ENCODE peak calls at places on chromosome 2, in five cellular contexts. Z, S, M, P and B are unnamed samples.

GRCh38 chr2:72148391-72148974 is 821 bp upstream of the CYP26B1 start:
- DNase-seq in M (peak), P (no peak), Z (peak), S (no peak), B (peak)

GRCh38 chr2:49770919-49771318 is 616.6 kb upstream of the FSHR start:
- DNase-seq in P (peak), M (no peak), Z (no peak), S (no peak), B (no peak)

GRCh38 chr2:31333527-31334183 is 80.9 kb downstream of the XDH start:
- DNase-seq in M (peak), P (peak), Z (peak), S (peak), B (peak)

GRCh38 chr2:240086563-240086962 is 33.2 kb upstream of the OR6B3 start:
- DNase-seq in S (no peak), M (no peak), P (no peak), Z (no peak), B (no peak)

GRCh38 chr2:39571197-39571731 is 94.5 kb upstream of the TMEM178A start:
- DNase-seq in M (no peak), S (no peak), P (peak), Z (no peak), B (no peak)

GRCh38 chr2:109305494-109306187 is 176.6 kb downstream of the SH3RF3 start:
- DNase-seq in Z (no peak), P (no peak), M (no peak), S (no peak), B (no peak)

GRCh38 chr2:120722603-120723421 is 12.9 kb upstream of the GLI2 start:
- DNase-seq in P (peak), S (no peak), M (no peak), Z (no peak), B (no peak)

GRCh38 chr2:47028846-47029560 is 113.4 kb upstream of the MCFD2 start:
- DNase-seq in P (no peak), M (no peak), S (no peak), Z (no peak), B (no peak)

GRCh38 chr2:240421396-240421795 is 14.1 kb upstream of the GPC1 start:
- DNase-seq in Z (no peak), M (no peak), S (peak), P (no peak), B (no peak)

GRCh38 chr2:20935168-20935567 is 108.7 kb downstream of the APOB start:
- DNase-seq in S (no peak), M (no peak), P (no peak), Z (no peak), B (no peak)

GRCh38 chr2:74043345-74044329 is 58.9 kb downstream of the TET3 start:
- DNase-seq in Z (no peak), M (no peak), S (no peak), P (no peak), B (no peak)

GRCh38 chr2:156896294-156896693 is 361.2 kb upstream of the GALNT5 start:
- DNase-seq in P (peak), Z (no peak), M (peak), S (no peak), B (peak)

GRCh38 chr2:39469807-39470206 is 32.7 kb upstream of the MAP4K3 start:
- DNase-seq in P (peak), M (peak), S (no peak), Z (no peak), B (peak)

GRCh38 chr2:455046-455705 is 167.3 kb upstream of the ALKAL2 start:
- DNase-seq in Z (no peak), P (no peak), M (no peak), S (no peak), B (no peak)

GRCh38 chr2:226661789-226662545 is 137.7 kb downstream of the IRS1 start:
- DNase-seq in S (no peak), P (peak), M (no peak), Z (no peak), B (no peak)

GRCh38 chr2:120886967-120887672 is 151.5 kb downstream of the GLI2 start:
- DNase-seq in Z (no peak), M (no peak), P (peak), S (no peak), B (no peak)

GRCh38 chr2:67503066-67503795 is 106.1 kb downstream of the ETAA1 start:
- DNase-seq in M (no peak), Z (no peak), S (no peak), P (peak), B (no peak)

GRCh38 chr2:86033751-86034680 is 71.7 kb downstream of the POLR1A start:
- DNase-seq in S (no peak), Z (no peak), P (no peak), M (no peak), B (no peak)

GRCh38 chr2:190791347-190791982 is 89.2 kb upstream of the GLS start:
- DNase-seq in M (no peak), P (peak), S (peak), Z (peak), B (no peak)

GRCh38 chr2:196653843-196654242 is 14.3 kb downstream of the CCDC150 start:
- DNase-seq in S (no peak), Z (no peak), M (no peak), P (no peak), B (no peak)

GRCh38 chr2:168469281-168469988 is 13.4 kb downstream of the CERS6 start:
- DNase-seq in S (no peak), Z (no peak), M (peak), P (no peak), B (no peak)

GRCh38 chr2:27799646-27800010 is 28.1 kb downstream of the MRPL33 start:
- DNase-seq in Z (no peak), M (no peak), P (no peak), S (no peak), B (no peak)

GRCh38 chr2:64666810-64667438 is 13.2 kb upstream of the SERTAD2 start:
- DNase-seq in Z (no peak), P (no peak), M (peak), S (no peak), B (no peak)

GRCh38 chr2:23673830-23674679 is 252.9 kb downstream of the ATAD2B start:
- DNase-seq in P (no peak), Z (no peak), S (no peak), M (peak), B (no peak)

GRCh38 chr2:143936758-143937562 is 583.0 kb downstream of the ZEB2 start:
- DNase-seq in S (no peak), M (no peak), P (peak), Z (no peak), B (peak)

GRCh38 chr2:169129703-169130243 is 60.4 kb downstream of the DHRS9 start:
- DNase-seq in S (no peak), Z (no peak), P (no peak), M (no peak), B (no peak)

GRCh38 chr2:191976436-191976835 is 129.5 kb upstream of the CAVIN2 start:
- DNase-seq in Z (no peak), S (no peak), M (no peak), P (peak), B (no peak)

GRCh38 chr2:199646439-199646838 is 188.7 kb upstream of the SATB2 start:
- DNase-seq in M (no peak), P (no peak), Z (no peak), S (no peak), B (peak)

GRCh38 chr2:165872101-165872791 is 78.2 kb upstream of the GALNT3 start:
- DNase-seq in S (no peak), M (no peak), Z (no peak), P (peak), B (no peak)

DNA sequence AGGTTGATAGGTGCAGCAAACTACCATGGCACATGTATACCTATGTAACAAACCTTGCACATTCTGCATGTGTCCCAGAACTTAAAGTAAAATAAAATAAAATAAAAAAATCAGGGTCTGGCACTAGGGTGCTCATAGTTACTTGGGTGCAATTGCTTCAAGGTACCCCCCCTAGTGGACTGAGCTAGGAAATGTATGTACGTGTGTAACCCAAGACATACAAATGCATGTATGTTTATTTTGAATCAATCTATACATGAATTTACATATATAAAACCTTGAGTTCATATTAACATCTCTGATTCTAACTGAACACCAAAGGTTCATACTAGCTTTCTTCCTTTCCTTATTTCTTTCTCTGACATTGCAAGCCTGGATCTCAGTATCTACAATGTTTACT is 51.5 kb downstream of the USP37 start:
- DNase-seq in P (peak), Z (no peak), M (no peak), S (no peak), B (no peak)
- TF ChIP-seq CTCF in P (peak), Z (no peak), M (peak), S (no peak), B (peak)

GRCh38 chr2:147471126-147471525 is 373.7 kb upstream of the ACVR2A start:
- DNase-seq in Z (no peak), S (no peak), P (no peak), M (no peak), B (no peak)

GRCh38 chr2:147469471-147469870 is 375.4 kb upstream of the ACVR2A start:
- DNase-seq in S (no peak), Z (no peak), P (no peak), M (no peak), B (no peak)

GRCh38 chr2:147468349-147468748 is 376.5 kb upstream of the ACVR2A start:
- DNase-seq in Z (no peak), P (no peak), S (no peak), M (no peak), B (no peak)

GRCh38 chr2:147468963-147469362 is 375.9 kb upstream of the ACVR2A start:
- DNase-seq in Z (no peak), M (no peak), S (no peak), P (no peak), B (no peak)

DNA sequence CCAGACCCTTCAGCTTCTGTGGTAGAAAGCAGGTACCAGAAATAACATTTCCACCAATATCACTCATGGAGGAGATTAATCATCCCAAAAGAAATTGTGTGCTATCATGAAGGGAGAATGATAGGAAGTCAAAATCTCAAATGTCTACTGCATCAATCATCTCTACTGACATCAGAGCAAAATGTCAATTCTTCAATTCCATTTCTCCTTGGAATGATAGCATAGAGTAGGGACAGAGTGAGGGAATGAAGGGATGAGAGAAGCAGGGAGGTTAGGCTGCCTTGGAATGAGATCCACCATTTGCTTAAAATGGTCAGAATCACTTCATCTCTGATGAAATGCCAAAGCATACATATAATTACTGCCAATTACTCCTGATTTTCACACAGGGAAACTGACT is 371.8 kb upstream of the ACVR2A start:
- DNase-seq in P (no peak), M (no peak), Z (no peak), S (no peak), B (no peak)
- TF ChIP-seq CTCF in P (no peak), M (no peak), Z (no peak), S (no peak), B (no peak)

GRCh38 chr2:233803994-233804393 is 25.9 kb downstream of the MROH2A start:
- DNase-seq in P (no peak), M (no peak), S (no peak), Z (no peak), B (no peak)

GRCh38 chr2:233810385-233810784 is 32.3 kb downstream of the MROH2A start:
- DNase-seq in M (no peak), Z (no peak), S (no peak), P (no peak), B (no peak)

GRCh38 chr2:233811087-233811486 is 33.0 kb downstream of the MROH2A start:
- DNase-seq in S (peak), M (no peak), P (no peak), Z (no peak), B (no peak)

GRCh38 chr2:233807966-233808892 is 30.1 kb downstream of the MROH2A start:
- DNase-seq in Z (no peak), M (no peak), P (no peak), S (no peak), B (no peak)

DNA sequence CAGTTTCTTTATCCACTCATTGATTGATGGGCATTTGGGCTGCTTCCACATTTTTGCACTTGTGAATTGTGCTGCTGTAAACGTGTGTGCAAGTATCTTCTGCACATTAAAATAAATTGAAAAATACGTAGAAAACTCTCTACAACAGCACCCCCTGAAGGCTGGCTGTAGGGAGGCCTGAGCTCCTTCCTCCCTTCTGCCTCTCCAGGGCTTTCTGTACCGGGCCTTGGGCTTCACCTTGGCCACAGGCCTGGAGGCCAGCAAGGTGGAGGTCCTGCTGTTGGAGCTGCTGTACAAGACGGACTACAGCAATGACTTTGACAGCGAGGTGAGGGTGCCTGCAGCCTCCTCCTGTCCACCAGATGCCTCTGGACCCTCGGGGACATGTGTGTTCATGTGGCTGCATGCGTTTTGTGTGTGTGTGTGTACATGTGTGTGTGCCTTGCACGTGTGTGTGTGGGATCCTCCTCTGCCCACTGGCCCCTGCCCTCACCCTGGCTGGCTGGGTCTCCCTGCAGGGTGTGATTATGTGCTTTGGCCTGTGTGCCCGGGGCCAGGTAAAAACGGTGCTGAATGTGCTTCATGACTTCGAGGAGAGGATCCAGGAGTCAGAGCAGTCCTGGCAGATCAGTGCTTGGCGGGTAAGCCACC is 29.2 kb downstream of the MROH2A start:
- DNase-seq in Z (no peak), M (no peak), S (no peak), P (no peak), B (no peak)
- TF ChIP-seq CTCF in Z (no peak), M (no peak), S (no peak), P (no peak), B (peak)

GRCh38 chr2:216792222-216793001 is 67.5 kb downstream of the TNP1 start:
- DNase-seq in M (no peak), Z (peak), P (peak), S (no peak), B (no peak)
- TF ChIP-seq CTCF in M (no peak), Z (no peak), P (no peak), S (no peak), B (no peak)

DNA sequence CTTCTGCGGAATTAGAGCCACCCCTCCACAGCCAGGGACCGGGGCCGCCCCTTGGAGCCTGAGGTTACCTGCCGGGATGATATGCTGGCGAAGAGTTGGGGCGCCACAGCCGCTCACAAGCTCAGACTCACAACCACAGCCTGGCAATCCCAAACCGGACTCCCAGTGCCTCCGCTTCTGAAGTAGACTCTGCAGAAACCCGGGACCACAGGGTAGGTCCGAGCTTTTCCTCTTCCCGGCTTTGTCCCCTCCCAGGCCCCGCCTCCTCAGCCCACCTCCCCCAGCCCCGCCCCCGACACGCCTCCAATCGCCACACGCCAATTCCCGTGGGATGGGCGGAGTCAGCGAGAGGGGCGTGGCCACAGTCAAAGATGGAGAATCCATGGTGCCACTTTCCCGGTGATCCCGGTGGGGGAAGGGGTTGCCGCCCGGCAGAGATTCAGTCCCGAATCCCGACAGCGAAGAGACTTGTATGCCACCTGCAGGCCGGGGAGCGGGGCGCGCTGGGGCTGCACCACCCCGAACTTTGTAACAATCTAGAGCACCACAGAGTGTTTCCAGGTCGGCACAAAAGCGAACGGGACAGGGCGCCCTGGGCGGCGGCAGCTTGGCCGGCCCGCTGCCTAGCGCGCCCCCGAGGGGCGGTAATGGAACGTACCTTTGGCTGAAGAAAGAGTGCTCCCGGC is at the start of gene IDH1:
- DNase-seq in Z (peak), M (peak), S (peak), P (peak), B (peak)
- TF ChIP-seq CTCF in Z (peak), M (peak), S (no peak), P (peak), B (peak)

GRCh38 chr2:13650586-13651180 is 933.9 kb downstream of the TRIB2 start:
- DNase-seq in S (no peak), Z (no peak), M (peak), P (no peak), B (no peak)
- TF ChIP-seq CTCF in S (no peak), Z (no peak), M (peak), P (no peak), B (peak)

GRCh38 chr2:113283704-113284284 is 5.1 kb upstream of the PAX8 start:
- DNase-seq in P (peak), M (no peak), Z (no peak), S (peak), B (no peak)
- TF ChIP-seq CTCF in P (no peak), M (no peak), Z (no peak), S (no peak), B (no peak)